ENCODE peak calls at places on chromosomes 12 and 14, in five cellular contexts. F is uterus, A is tibial nerve, I is right lobe of liver, J is esophagus muscularis mucosa. L is an unnamed sample.

GRCh38 chr12:118979763-118980406 is 1.5 kb upstream of the SRRM4 start:
- DNase-seq in J (no peak), I (peak), A (no peak), F (no peak), L (no peak)

GRCh38 chr12:60451457-60451856 is 855.6 kb downstream of the SLC16A7 start:
- DNase-seq in J (no peak), A (no peak), I (no peak), F (no peak), L (no peak)

GRCh38 chr14:65206448-65207096 is 104.3 kb upstream of the MAX start:
- DNase-seq in I (no peak), A (no peak), J (no peak), F (no peak), L (no peak)

GRCh38 chr12:30624009-30624408 is 71.7 kb downstream of the IPO8 start:
- DNase-seq in A (no peak), F (no peak), J (no peak), I (no peak), L (no peak)

GRCh38 chr12:121089031-121089812 is 43.5 kb upstream of the P2RX7 start:
- DNase-seq in I (peak), J (peak), F (no peak), A (no peak), L (no peak)

GRCh38 chr14:65344011-65344410 is 68.5 kb upstream of the FUT8 start:
- DNase-seq in F (no peak), A (no peak), I (no peak), J (no peak), L (no peak)

GRCh38 chr14:38554046-38554445 is 298.2 kb upstream of the CLEC14A start:
- DNase-seq in A (no peak), I (no peak), F (no peak), J (no peak), L (no peak)

GRCh38 chr12:6092784-6093722 is 31.4 kb downstream of the VWF start:
- DNase-seq in F (peak), J (no peak), I (peak), A (no peak), L (no peak)

GRCh38 chr14:105021656-105022275 is 883 bp upstream of the CDCA4 start:
- DNase-seq in F (peak), J (no peak), A (no peak), I (no peak), L (no peak)

GRCh38 chr14:95045836-95046430 is 111.4 kb downstream of the DICER1 start:
- DNase-seq in A (no peak), J (no peak), F (peak), I (peak), L (no peak)

GRCh38 chr12:68613209-68613904 is 2.7 kb downstream of the RAP1B start:
- DNase-seq in I (no peak), J (no peak), A (no peak), F (no peak), L (no peak)

GRCh38 chr12:50928392-50928791 is 24.0 kb upstream of the HIGD1C start:
- DNase-seq in J (no peak), A (no peak), I (no peak), F (no peak), L (no peak)

GRCh38 chr14:36655963-36656768 is 5.5 kb upstream of the PAX9 start:
- DNase-seq in I (no peak), F (no peak), A (no peak), J (no peak), L (no peak)

GRCh38 chr14:30088620-30089019 is 161.0 kb upstream of the PRKD1 start:
- DNase-seq in J (no peak), A (no peak), F (no peak), I (no peak), L (no peak)

GRCh38 chr12:105706321-105706972 is 376.0 kb downstream of the C12orf75 start:
- DNase-seq in I (no peak), J (no peak), F (no peak), A (no peak), L (no peak)

GRCh38 chr12:121580959-121581680 is at the start of gene KDM2B:
- DNase-seq in J (no peak), A (peak), I (no peak), F (peak), L (no peak)

GRCh38 chr14:40053396-40053795 is 621.2 kb upstream of the FBXO33 start:
- DNase-seq in F (no peak), I (no peak), A (no peak), J (no peak), L (no peak)

GRCh38 chr12:26978801-26979200 is 35.4 kb downstream of the TM7SF3 start:
- DNase-seq in F (no peak), A (no peak), I (no peak), J (no peak), L (no peak)

GRCh38 chr14:97058071-97058470 is 260.9 kb downstream of the VRK1 start:
- DNase-seq in J (no peak), F (no peak), A (no peak), I (no peak), L (no peak)

GRCh38 chr14:49461529-49462401 is 124.4 kb downstream of the RPS29 start:
- DNase-seq in A (peak), I (peak), J (no peak), F (no peak), L (peak)

GRCh38 chr12:48686037-48686595 is 4.1 kb upstream of the KANSL2 start:
- DNase-seq in J (no peak), A (no peak), F (no peak), I (no peak), L (no peak)

GRCh38 chr14:75972729-75973480 is 8.9 kb downstream of the TGFB3 start:
- DNase-seq in J (no peak), I (no peak), F (no peak), A (no peak), L (no peak)

GRCh38 chr12:68011882-68012207 is 22.6 kb downstream of the IFNG-AS1 start:
- DNase-seq in J (no peak), A (no peak), F (no peak), I (no peak), L (no peak)

GRCh38 chr14:69170848-69171247 is 17.9 kb upstream of the DCAF5 start:
- DNase-seq in J (no peak), A (no peak), I (no peak), F (no peak), L (no peak)

GRCh38 chr12:117749431-117749830 is 219.4 kb downstream of the KSR2 start:
- DNase-seq in J (no peak), A (no peak), I (no peak), F (no peak), L (no peak)

GRCh38 chr12:50598321-50598862 is 93.6 kb downstream of the DIP2B start:
- DNase-seq in A (peak), J (no peak), F (no peak), I (no peak), L (no peak)

GRCh38 chr12:7716391-7716790 is 5.2 kb downstream of the DPPA3 start:
- DNase-seq in A (no peak), I (no peak), J (no peak), F (no peak), L (no peak)

GRCh38 chr14:55446833-55447232 is 6.4 kb upstream of the TBPL2 start:
- DNase-seq in J (no peak), I (no peak), A (no peak), F (no peak), L (no peak)

GRCh38 chr12:14567311-14568195 is at the start of gene PLBD1:
- DNase-seq in J (no peak), I (peak), F (peak), A (peak), L (no peak)

GRCh38 chr12:52308807-52309425 is 12.3 kb downstream of the KRT83 start:
- DNase-seq in J (no peak), F (no peak), I (peak), A (no peak), L (no peak)

GRCh38 chr12:71942259-71942658 is 3.6 kb downstream of the TPH2 start:
- DNase-seq in J (no peak), F (no peak), A (no peak), I (no peak), L (no peak)

GRCh38 chr12:40701756-40702155 is 9.5 kb downstream of the CNTN1 start:
- DNase-seq in I (no peak), A (no peak), J (no peak), F (no peak), L (no peak)

GRCh38 chr14:98906123-98906995 is 365.6 kb downstream of the BCL11B start:
- DNase-seq in J (no peak), F (no peak), A (peak), I (no peak), L (no peak)

GRCh38 chr12:32895688-32896437 is 714 bp downstream of the PKP2 start:
- DNase-seq in J (no peak), F (peak), I (peak), A (no peak), L (no peak)

GRCh38 chr14:105944632-105945610 is 418.5 kb downstream of the TMEM121 start:
- DNase-seq in A (peak), I (peak), J (no peak), F (peak), L (no peak)

GRCh38 chr12:53096089-53096741 is 1.3 kb upstream of the IGFBP6 start:
- DNase-seq in J (no peak), A (peak), I (no peak), F (peak), L (no peak)

GRCh38 chr12:108640802-108641445 is 7.2 kb upstream of the SELPLG start:
- DNase-seq in I (no peak), A (no peak), F (peak), J (no peak), L (no peak)

GRCh38 chr12:80190001-80190400 is 90.7 kb downstream of the OTOGL start:
- DNase-seq in J (no peak), F (no peak), A (no peak), I (no peak), L (no peak)

GRCh38 chr12:131850856-131851559 is 22.8 kb downstream of the MMP17 start:
- DNase-seq in A (no peak), I (no peak), F (no peak), J (no peak), L (no peak)

GRCh38 chr12:109880049-109880931 is at the start of gene GLTP:
- DNase-seq in A (peak), J (no peak), F (peak), I (peak), L (no peak)
- TF ChIP-seq POLR2A in A (peak), J (no peak), F (peak), I (peak), L (peak)

GRCh38 chr14:63893701-63894458 is 41.1 kb downstream of the SYNE2 start:
- DNase-seq in I (peak), A (peak), F (peak), J (no peak), L (no peak)
- H3K27ac ChIP-seq in I (peak), A (peak), F (peak), J (peak), L (peak)

GRCh38 chr14:78902010-78902623 is 731.9 kb downstream of the NRXN3 start:
- DNase-seq in I (no peak), J (no peak), A (no peak), F (no peak), L (no peak)
- TF ChIP-seq CTCF in I (peak), J (no peak), A (no peak), F (no peak), L (no peak)

DNA sequence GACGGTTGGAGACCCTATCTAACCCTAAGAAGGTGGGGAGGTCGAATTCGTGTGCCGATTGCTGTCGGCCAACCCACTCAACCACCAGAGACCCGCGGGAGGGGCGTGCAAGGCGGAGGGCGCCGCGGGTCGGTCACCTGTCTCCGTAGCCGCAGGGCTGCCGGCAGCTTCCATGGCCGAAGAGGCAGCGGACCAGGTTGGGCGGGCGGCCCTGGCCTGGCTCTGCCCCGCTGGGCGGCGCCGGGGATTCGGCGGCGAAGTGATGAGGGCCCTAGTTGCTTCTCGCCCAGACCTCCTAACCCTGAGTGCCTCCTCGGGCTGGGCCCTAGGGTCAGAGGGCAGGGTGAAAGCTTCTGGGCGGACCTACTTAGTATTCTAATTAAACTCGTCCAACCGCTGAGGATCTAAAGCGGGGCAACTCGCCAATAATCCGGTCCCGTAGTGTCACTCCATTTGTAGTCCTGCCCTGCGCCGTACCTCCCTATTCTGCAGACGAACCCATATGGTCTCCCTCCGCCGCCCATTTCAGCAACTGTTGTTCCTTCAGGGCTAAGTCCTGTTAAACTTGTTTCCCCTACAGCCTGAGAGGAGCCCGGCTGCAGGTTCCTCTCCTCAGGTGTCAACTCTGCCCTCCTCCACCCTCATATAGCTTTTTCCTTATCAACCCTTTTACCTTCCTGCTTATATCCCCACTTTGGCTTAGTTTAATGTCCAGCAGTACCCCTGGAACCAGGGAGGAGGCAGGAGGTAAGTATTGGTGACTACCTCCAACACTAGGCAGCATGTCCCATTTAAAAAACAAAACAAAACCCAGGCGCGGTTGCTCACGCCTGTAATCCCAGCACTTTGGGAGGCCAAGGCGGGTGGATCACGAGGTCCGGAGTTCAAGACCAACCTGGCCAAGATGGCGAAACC is at the start of gene PYM1:
- DNase-seq in F (peak), I (peak), J (peak), A (peak), L (peak)
- TF ChIP-seq POLR2A in F (peak), I (peak), J (peak), A (peak), L (peak)

GRCh38 chr12:107164392-107164791 is 71.0 kb upstream of the CRY1 start:
- DNase-seq in F (no peak), J (no peak), I (no peak), A (no peak), L (no peak)

GRCh38 chr12:107163413-107163812 is 70.1 kb upstream of the CRY1 start:
- DNase-seq in J (no peak), I (no peak), F (no peak), A (no peak), L (no peak)

GRCh38 chr12:107159384-107159900 is 66.1 kb upstream of the CRY1 start:
- DNase-seq in A (no peak), F (no peak), I (no peak), J (peak), L (no peak)
- H3K27ac ChIP-seq in A (no peak), F (no peak), I (no peak), J (no peak), L (no peak)

DNA sequence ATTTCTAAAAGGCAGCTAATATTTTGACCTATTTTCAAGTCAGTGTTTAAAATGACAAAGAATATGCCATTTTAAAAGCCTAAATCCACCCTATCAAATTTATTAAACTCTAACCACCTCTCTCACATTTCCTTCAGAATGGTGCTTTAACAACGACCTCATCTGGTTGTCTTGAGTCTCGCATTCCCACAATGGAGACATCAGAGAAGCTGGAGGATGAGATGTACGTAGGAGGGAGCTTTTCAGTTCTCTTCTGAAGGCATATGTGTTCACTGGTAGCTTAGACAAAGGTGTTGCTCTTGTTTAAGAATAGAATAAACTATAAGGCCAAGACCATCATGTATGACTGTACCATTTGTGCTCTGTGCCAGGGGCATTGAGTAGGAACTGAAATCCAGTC is 82.9 kb downstream of the BCL2L14 start:
- DNase-seq in F (no peak), J (no peak), A (no peak), I (no peak), L (no peak)
- TF ChIP-seq CTCF in F (no peak), J (no peak), A (no peak), I (no peak), L (no peak)

GRCh38 chr12:89281534-89281857 is 70.8 kb downstream of the DUSP6 start:
- DNase-seq in I (no peak), J (no peak), F (no peak), A (no peak), L (no peak)
- TF ChIP-seq POLR2A in I (no peak), J (no peak), F (no peak), A (no peak), L (no peak)

GRCh38 chr12:122651520-122652224 is 51.5 kb downstream of the HCAR2 start:
- DNase-seq in I (no peak), J (no peak), A (no peak), F (no peak), L (no peak)

GRCh38 chr12:122659579-122659978 is 43.6 kb downstream of the HCAR2 start:
- DNase-seq in I (no peak), J (no peak), A (no peak), F (no peak), L (no peak)

GRCh38 chr12:122661246-122661645 is 41.9 kb downstream of the HCAR2 start:
- DNase-seq in I (no peak), J (no peak), A (no peak), F (no peak), L (no peak)

GRCh38 chr12:122661938-122662337 is 41.2 kb downstream of the HCAR2 start:
- DNase-seq in F (no peak), I (no peak), J (no peak), A (no peak), L (no peak)

GRCh38 chr12:122656298-122656697 is 46.9 kb downstream of the HCAR2 start:
- DNase-seq in I (no peak), A (no peak), J (no peak), F (no peak), L (no peak)
- H3K27ac ChIP-seq in I (no peak), A (no peak), J (no peak), F (no peak), L (peak)

L was measured in esophagus squamous epithelium.